ENCODE peak calls at places on chromosomes 6 and 20, in six cellular contexts. Q, E, X, C, U and Y are unnamed samples.
A peak's percentile ranks its signal among the peaks of the same experiment; 100 is the strongest.

GRCh38 chr6:3797231-3798200 is 46.0 kb upstream of the PXDC1 start:
- DNase-seq in E (no peak), U (no peak), Q (no peak), C (no peak), X (no peak), Y (no peak)

GRCh38 chr6:130466052-130466743 is 100.4 kb downstream of the TMEM200A start:
- DNase-seq in Q (no peak), C (no peak), U (no peak), X (no peak), E (no peak), Y (no peak)

GRCh38 chr6:1244941-1245340 is 67.0 kb upstream of the FOXQ1 start:
- DNase-seq in C (no peak), X (no peak), E (no peak), U (peak; percentile 39), Q (no peak), Y (peak; percentile 79)

GRCh38 chr6:166679566-166679965 is 52.5 kb upstream of the RPS6KA2 start:
- DNase-seq in X (no peak), U (no peak), E (no peak), C (no peak), Q (no peak), Y (no peak)

GRCh38 chr6:116287668-116288282 is 8.0 kb upstream of the TSPYL1 start:
- DNase-seq in X (peak; percentile 47), E (no peak), Q (no peak), C (no peak), U (no peak), Y (no peak)

GRCh38 chr20:3904224-3904623 is 15.0 kb downstream of the PANK2 start:
- DNase-seq in X (no peak), C (no peak), E (no peak), U (no peak), Q (no peak), Y (no peak)

GRCh38 chr20:57445298-57445697 is 54.1 kb downstream of the RBM38 start:
- DNase-seq in X (no peak), Q (no peak), E (peak; percentile 96), U (no peak), C (no peak), Y (no peak)

GRCh38 chr6:47147836-47148344 is 105.8 kb upstream of the ADGRF1 start:
- DNase-seq in X (no peak), Q (no peak), E (no peak), U (no peak), C (no peak), Y (no peak)

GRCh38 chr6:7138921-7139358 is 31.2 kb downstream of the RREB1 start:
- DNase-seq in X (peak; percentile 58), E (no peak), U (no peak), C (peak; percentile 70), Q (no peak), Y (no peak)

GRCh38 chr6:106249658-106250057 is 75.9 kb downstream of the ATG5 start:
- DNase-seq in E (no peak), U (no peak), C (no peak), Q (no peak), X (no peak), Y (no peak)

GRCh38 chr6:157772820-157773219 is 50.2 kb upstream of the SNX9 start:
- DNase-seq in U (no peak), E (no peak), Q (no peak), C (no peak), X (no peak), Y (no peak)

GRCh38 chr20:50056951-50057403 is 56.0 kb downstream of the UBE2V1 start:
- DNase-seq in E (no peak), U (no peak), Q (no peak), C (no peak), X (no peak), Y (no peak)

GRCh38 chr20:35619196-35620095 is 3.8 kb downstream of the SPAG4 start:
- DNase-seq in X (peak; percentile 41), U (peak; percentile 95), E (peak; percentile 92), C (peak; percentile 82), Q (peak; percentile 94), Y (no peak)

GRCh38 chr6:52546192-52546591 is 30.7 kb downstream of the TRAM2 start:
- DNase-seq in X (no peak), E (no peak), Q (no peak), C (no peak), U (no peak), Y (no peak)

GRCh38 chr20:2206957-2207769 is 88.6 kb upstream of the TGM3 start:
- DNase-seq in Q (peak; percentile 96), X (peak; percentile 38), U (peak; percentile 91), E (peak; percentile 79), C (peak; percentile 84), Y (no peak)

GRCh38 chr6:158655569-158656450 is 6.0 kb downstream of the SYTL3 start:
- DNase-seq in U (no peak), E (no peak), Q (no peak), X (no peak), C (no peak), Y (no peak)

GRCh38 chr6:40328376-40328987 is 258.7 kb downstream of the LRFN2 start:
- DNase-seq in X (peak; percentile 15), E (no peak), C (peak; percentile 78), U (peak; percentile 88), Q (no peak), Y (no peak)

GRCh38 chr6:142893088-142893487 is 51.9 kb downstream of the HIVEP2 start:
- DNase-seq in E (no peak), C (no peak), X (no peak), Q (no peak), U (no peak), Y (no peak)

GRCh38 chr6:100175814-100176275 is 181.8 kb upstream of the MCHR2 start:
- DNase-seq in U (no peak), C (no peak), Q (no peak), E (no peak), X (peak; percentile 8), Y (no peak)

GRCh38 chr6:24358219-24358821 is 461 bp upstream of the DCDC2 start:
- DNase-seq in Q (no peak), U (no peak), C (no peak), E (no peak), X (no peak), Y (no peak)

GRCh38 chr20:23082846-23083552 is 3.1 kb downstream of the CD93 start:
- DNase-seq in U (no peak), E (no peak), C (no peak), Q (peak; percentile 85), X (no peak), Y (no peak)

GRCh38 chr6:153538491-153538890 is 407.4 kb upstream of the RGS17 start:
- DNase-seq in C (no peak), E (no peak), U (no peak), X (no peak), Q (no peak), Y (no peak)

GRCh38 chr6:16793828-16794412 is 32.7 kb upstream of the ATXN1 start:
- DNase-seq in E (no peak), C (no peak), Q (no peak), X (no peak), U (no peak), Y (no peak)

GRCh38 chr6:137967689-137968467 is 100.8 kb downstream of the TNFAIP3 start:
- DNase-seq in E (no peak), Q (peak; percentile 67), C (no peak), U (no peak), X (no peak), Y (no peak)

GRCh38 chr6:43766964-43767461 is 3.0 kb upstream of the VEGFA start:
- DNase-seq in X (no peak), E (peak; percentile 44), U (no peak), C (peak; percentile 56), Q (no peak), Y (no peak)

GRCh38 chr6:29725981-29726380 is 2.7 kb downstream of the HLA-F start:
- DNase-seq in E (no peak), C (no peak), U (no peak), X (no peak), Q (no peak), Y (no peak)

GRCh38 chr6:29720863-29721262 is 2.4 kb upstream of the HLA-F start:
- DNase-seq in C (no peak), U (no peak), Q (no peak), E (no peak), X (no peak), Y (no peak)

GRCh38 chr6:29724937-29725869 is 2.0 kb downstream of the HLA-F start:
- DNase-seq in C (no peak), Q (no peak), U (no peak), X (no peak), E (no peak), Y (no peak)

GRCh38 chr6:29723666-29724588 is 693 bp downstream of the HLA-F start:
- DNase-seq in E (no peak), U (peak; percentile 83), C (peak; percentile 67), Q (peak; percentile 91), X (no peak), Y (no peak)

GRCh38 chr6:29722773-29723665 is at the start of gene HLA-F:
- DNase-seq in U (peak; percentile 83), C (peak; percentile 93), E (peak; percentile 95), Q (peak; percentile 91), X (no peak), Y (peak; percentile 96)
- H3K27ac ChIP-seq in U (no peak within 1 kb of the TSS), C (peak within 1 kb of the TSS; percentile 84), E (peak within 1 kb of the TSS; percentile 86), Q (peak within 1 kb of the TSS; percentile 98), X (no peak within 1 kb of the TSS), Y (peak within 1 kb of the TSS; percentile 97)

GRCh38 chr6:135291288-135292116 is 110.4 kb downstream of the MYB start:
- DNase-seq in X (peak; percentile 64), E (no peak), C (no peak), U (no peak), Q (no peak), Y (no peak)
- TF ChIP-seq POLR2A in X (no peak), E (no peak), C (no peak), U (no peak), Q (no peak), Y (no peak)

GRCh38 chr20:24411003-24411402 is 58.4 kb upstream of the SYNDIG1 start:
- DNase-seq in X (no peak), C (no peak), Q (no peak), U (no peak), E (no peak), Y (no peak)
- TF ChIP-seq POLR2AphosphoS5 in X (no peak), C (no peak), Q (no peak), U (no peak), E (no peak), Y (no peak)

GRCh38 chr6:147195510-147195909 is 8.7 kb upstream of the STXBP5 start:
- DNase-seq in X (no peak), U (no peak), C (no peak), Q (no peak), E (no peak), Y (no peak)

GRCh38 chr6:147194652-147195403 is 9.4 kb upstream of the STXBP5 start:
- DNase-seq in E (no peak), X (peak; percentile 45), Q (no peak), C (no peak), U (no peak), Y (no peak)

GRCh38 chr6:147195987-147196386 is 8.2 kb upstream of the STXBP5 start:
- DNase-seq in Q (no peak), X (no peak), E (no peak), C (no peak), U (no peak), Y (no peak)

GRCh38 chr6:147192278-147192911 is 11.8 kb upstream of the STXBP5 start:
- DNase-seq in X (no peak), C (no peak), Q (no peak), E (no peak), U (no peak), Y (no peak)

DNA sequence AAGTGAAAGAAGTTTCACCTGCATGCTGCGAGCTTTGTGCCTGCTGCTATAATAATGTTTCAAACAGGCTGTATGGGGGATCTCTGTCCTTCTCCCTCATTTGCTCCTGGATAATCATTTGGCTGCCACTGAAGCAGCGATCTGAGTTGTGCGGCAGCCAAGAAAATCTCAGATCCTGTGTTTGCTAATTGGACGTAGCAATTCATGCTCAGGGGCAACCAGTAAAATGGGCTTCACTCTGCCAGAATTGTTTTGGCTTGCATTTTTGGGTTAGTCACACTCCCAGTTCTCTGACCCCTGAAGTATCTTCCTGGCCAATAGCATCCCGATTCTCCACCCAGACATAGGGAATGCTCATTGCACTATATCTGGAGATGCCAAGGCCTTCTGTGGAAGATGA is 13.7 kb upstream of the STXBP5 start:
- DNase-seq in C (no peak), U (no peak), E (no peak), X (no peak), Q (no peak), Y (no peak)
- H3K27ac ChIP-seq in C (no peak overlapping the region), U (no peak overlapping the region), E (no peak overlapping the region), X (no peak overlapping the region), Q (no peak overlapping the region), Y (no peak overlapping the region)